ENCODE peak calls at places on chromosomes 7 and 10, in nine cellular contexts. H, F, U, R, L, I, G, E and Z are unnamed samples.
A peak's percentile ranks its signal among the peaks of the same experiment; 100 is the strongest.

GRCh38 chr10:13686331-13686752 is 99.6 kb downstream of the PRPF18 start:
- DNase-seq in H (no peak), E (no peak), I (no peak), G (no peak), U (no peak), L (peak; percentile 63), F (no peak), R (no peak), Z (no peak)

GRCh38 chr10:51629969-51630617 is 69.3 kb downstream of the CSTF2T start:
- DNase-seq in I (no peak), F (no peak), E (no peak), H (no peak), R (no peak), G (no peak), L (peak; percentile 11), U (peak; percentile 48), Z (no peak)

GRCh38 chr7:154832557-154833138 is 170.3 kb downstream of the PAXIP1 start:
- DNase-seq in R (no peak), I (peak; percentile 26), L (no peak), F (no peak), H (no peak), E (no peak), G (no peak), U (no peak), Z (peak; percentile 65)

GRCh38 chr7:122691569-122692235 is 7.2 kb downstream of the RNF133 start:
- DNase-seq in G (no peak), U (no peak), E (no peak), I (no peak), F (no peak), L (no peak), H (no peak), R (no peak), Z (no peak)

GRCh38 chr10:132756591-132756990 is 29.4 kb downstream of the NKX6-2 start:
- DNase-seq in H (no peak), U (no peak), L (no peak), G (no peak), F (no peak), I (no peak), E (no peak), R (no peak), Z (no peak)

GRCh38 chr7:27277628-27278027 is 35.0 kb downstream of the EVX1 start:
- DNase-seq in L (no peak), G (peak; percentile 60), U (no peak), E (no peak), R (no peak), F (no peak), I (no peak), H (no peak), Z (no peak)

GRCh38 chr10:29725133-29725720 is 90.5 kb upstream of the SVIL start:
- DNase-seq in G (no peak), I (no peak), L (peak; percentile 57), U (no peak), E (no peak), R (no peak), H (no peak), F (no peak), Z (no peak)

GRCh38 chr10:117140525-117140902 is 2.4 kb upstream of the VAX1 start:
- DNase-seq in H (no peak), I (no peak), E (no peak), G (no peak), U (no peak), F (no peak), R (no peak), L (no peak), Z (no peak)

GRCh38 chr10:7501157-7501556 is 90.3 kb upstream of the SFMBT2 start:
- DNase-seq in L (no peak), U (no peak), E (no peak), G (no peak), F (no peak), I (no peak), R (no peak), H (no peak), Z (no peak)

GRCh38 chr7:44093102-44093641 is 10.8 kb upstream of the POLM start:
- DNase-seq in E (no peak), L (no peak), I (no peak), U (peak; percentile 12), R (no peak), H (no peak), G (no peak), F (no peak), Z (no peak)

GRCh38 chr10:86599729-86600128 is 54.6 kb upstream of the OPN4 start:
- DNase-seq in E (no peak), F (no peak), I (no peak), L (no peak), U (no peak), G (no peak), R (no peak), H (no peak), Z (peak; percentile 20)

GRCh38 chr7:16027396-16027795 is 340.9 kb upstream of the MEOX2 start:
- DNase-seq in E (no peak), I (no peak), L (no peak), U (no peak), G (no peak), H (no peak), F (no peak), R (no peak), Z (no peak)

GRCh38 chr7:119925890-119926289 is 347.1 kb upstream of the KCND2 start:
- DNase-seq in L (no peak), I (no peak), F (no peak), G (no peak), H (no peak), E (no peak), R (no peak), U (no peak), Z (no peak)

GRCh38 chr10:77159538-77160110 is 478.0 kb downstream of the KCNMA1 start:
- DNase-seq in I (no peak), H (no peak), F (no peak), E (no peak), R (no peak), U (no peak), G (no peak), L (no peak), Z (no peak)

GRCh38 chr10:3778708-3779108 is 6.3 kb downstream of the KLF6 start:
- DNase-seq in L (no peak), U (no peak), G (no peak), H (no peak), F (no peak), I (no peak), E (peak; percentile 1), R (no peak), Z (no peak)
- H3K36me3 ChIP-seq in L (peaks cover 76% of the 10 kb centered on the region), U (peaks cover 62% of the 10 kb centered on the region), G (peaks cover 29% of the 10 kb centered on the region), H (peaks cover 62% of the 10 kb centered on the region), F (peaks cover 31% of the 10 kb centered on the region), I (peaks cover 31% of the 10 kb centered on the region), E (no peaks in the 10 kb centered on the region), R (peaks cover 52% of the 10 kb centered on the region), Z (peaks cover 41% of the 10 kb centered on the region)

DNA sequence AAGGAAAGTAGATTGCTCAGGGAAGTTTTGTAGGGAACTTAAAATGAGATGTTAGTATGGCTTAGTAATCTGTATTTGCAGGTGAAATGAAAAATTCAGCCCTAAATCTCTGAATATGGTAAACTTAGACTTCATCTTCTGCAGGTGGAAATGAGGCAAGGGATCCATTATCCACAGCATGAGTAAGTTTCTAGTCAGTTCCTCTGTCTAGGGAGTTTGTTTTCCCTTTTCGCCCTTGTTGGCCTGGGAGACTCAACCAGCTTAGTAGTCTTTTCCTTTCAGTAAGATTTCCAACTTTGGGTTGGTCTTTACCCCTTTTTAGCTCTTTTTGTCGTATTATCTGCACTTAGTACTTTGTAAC is 65.6 kb downstream of the ZEB1 start:
- DNase-seq in U (no peak), G (no peak), R (no peak), F (no peak), L (no peak), E (no peak), H (no peak), I (no peak), Z (no peak)
- H3K4me3 ChIP-seq in U (no peak overlapping the region), G (no peak overlapping the region), R (no peak overlapping the region), F (no peak overlapping the region), L (no peak overlapping the region), E (no peak overlapping the region), H (no peak overlapping the region), I (no peak overlapping the region), Z (no peak overlapping the region)

GRCh38 chr7:106346678-106347217 is 62.0 kb upstream of the NAMPT start:
- DNase-seq in H (no peak), I (no peak), L (no peak), F (peak; percentile 75), E (no peak), R (peak; percentile 52), G (no peak), U (no peak), Z (no peak)

GRCh38 chr7:106346167-106346677 is 61.4 kb upstream of the NAMPT start:
- DNase-seq in L (no peak), R (no peak), I (no peak), F (no peak), G (no peak), H (no peak), E (no peak), U (no peak), Z (no peak)

GRCh38 chr7:106345421-106346166 is 60.8 kb upstream of the NAMPT start:
- DNase-seq in H (no peak), G (no peak), E (no peak), L (no peak), R (no peak), U (no peak), F (no peak), I (no peak), Z (no peak)

GRCh38 chr7:106344206-106344605 is 59.4 kb upstream of the NAMPT start:
- DNase-seq in E (no peak), L (no peak), I (no peak), F (no peak), R (no peak), H (no peak), U (no peak), G (no peak), Z (no peak)

GRCh38 chr7:106344861-106345260 is 60.1 kb upstream of the NAMPT start:
- DNase-seq in F (no peak), I (no peak), L (no peak), R (no peak), U (no peak), E (no peak), H (no peak), G (no peak), Z (no peak)
- H3K27ac ChIP-seq in F (no peak overlapping the region), I (no peak overlapping the region), L (no peak overlapping the region), R (no peak overlapping the region), U (no peak overlapping the region), E (no peak overlapping the region), H (no peak overlapping the region), G (peak overlapping the region; percentile 60), Z (no peak overlapping the region)

GRCh38 chr7:157394246-157395191 is 57.7 kb downstream of the DNAJB6 start:
- DNase-seq in H (no peak), F (no peak), U (no peak), I (no peak), R (no peak), E (no peak), G (no peak), L (no peak), Z (no peak)

GRCh38 chr7:157392256-157393037 is 55.6 kb downstream of the DNAJB6 start:
- DNase-seq in L (no peak), I (no peak), E (no peak), G (no peak), U (no peak), F (no peak), H (no peak), R (no peak), Z (no peak)

GRCh38 chr7:157389951-157390730 is 53.3 kb downstream of the DNAJB6 start:
- DNase-seq in U (no peak), I (no peak), G (no peak), R (no peak), E (no peak), L (no peak), H (peak; percentile 55), F (no peak), Z (no peak)

GRCh38 chr7:157386979-157387800 is 50.4 kb downstream of the DNAJB6 start:
- DNase-seq in R (peak; percentile 78), U (peak; percentile 90), L (peak; percentile 89), G (peak; percentile 70), E (peak; percentile 80), I (peak; percentile 69), F (peak; percentile 75), H (peak; percentile 87), Z (peak; percentile 86)

GRCh38 chr7:157391036-157391710 is 54.4 kb downstream of the DNAJB6 start:
- DNase-seq in R (no peak), H (no peak), L (no peak), G (no peak), E (no peak), I (no peak), U (no peak), F (no peak), Z (no peak)
- H3K36me3 ChIP-seq in R (no peaks in the 10 kb centered on the region), H (peaks cover 6% of the 10 kb centered on the region), L (peaks cover 72% of the 10 kb centered on the region), G (peaks cover 14% of the 10 kb centered on the region), E (no peaks in the 10 kb centered on the region), I (peaks cover 16% of the 10 kb centered on the region), U (peaks cover 55% of the 10 kb centered on the region), F (peaks cover 16% of the 10 kb centered on the region), Z (peaks cover 33% of the 10 kb centered on the region)